ENCODE peak calls at places on chromosomes 12 and 14, in six cellular contexts. L, B, D, R, G and Q are unnamed samples.

GRCh38 chr14:89576132-89576923 is 159.3 kb upstream of the FOXN3 start:
- DNase-seq in L (no peak), B (no peak), D (no peak), G (peak), R (no peak), Q (no peak)

GRCh38 chr14:85471156-85471555 is 58.8 kb upstream of the FLRT2 start:
- DNase-seq in R (no peak), D (no peak), L (peak), B (no peak), G (peak), Q (no peak)

GRCh38 chr14:73223049-73223448 is 14.3 kb upstream of the PAPLN start:
- DNase-seq in R (no peak), G (peak), B (no peak), D (no peak), L (peak), Q (no peak)

GRCh38 chr12:1936406-1937320 is 18.2 kb upstream of the CACNA2D4 start:
- DNase-seq in R (peak), G (peak), B (peak), D (peak), L (peak), Q (peak)

GRCh38 chr12:119176267-119177055 is 2.3 kb upstream of the HSPB8 start:
- DNase-seq in R (peak), B (peak), D (peak), G (peak), L (peak), Q (peak)

GRCh38 chr14:89455412-89455811 is 38.4 kb upstream of the FOXN3 start:
- DNase-seq in R (no peak), G (no peak), B (no peak), L (no peak), D (no peak), Q (no peak)

GRCh38 chr14:91367173-91368171 is 50.1 kb downstream of the CCDC88C start:
- DNase-seq in R (no peak), B (no peak), G (peak), L (no peak), D (peak), Q (no peak)

GRCh38 chr14:96243785-96244184 is 12.2 kb upstream of the BDKRB1 start:
- DNase-seq in R (no peak), B (no peak), D (no peak), G (no peak), L (no peak), Q (no peak)

GRCh38 chr12:55717397-55718007 is 1.7 kb downstream of the BLOC1S1 start:
- DNase-seq in L (no peak), D (no peak), B (no peak), G (peak), R (no peak), Q (no peak)

GRCh38 chr14:71166434-71166833 is 259.2 kb downstream of the PCNX1 start:
- DNase-seq in G (peak), B (no peak), R (no peak), D (no peak), L (peak), Q (no peak)

GRCh38 chr12:122875590-122876220 is 20.2 kb downstream of the VPS37B start:
- DNase-seq in R (no peak), G (no peak), B (no peak), D (no peak), L (peak), Q (no peak)

GRCh38 chr14:97251423-97252155 is 454.4 kb downstream of the VRK1 start:
- DNase-seq in G (no peak), R (no peak), L (no peak), D (no peak), B (no peak), Q (no peak)

GRCh38 chr12:44342371-44342770 is 506.5 kb downstream of the TMEM117 start:
- DNase-seq in R (no peak), D (no peak), B (no peak), G (no peak), L (no peak), Q (no peak)

GRCh38 chr14:58572092-58572853 is 65.5 kb upstream of the DACT1 start:
- DNase-seq in L (peak), D (no peak), G (peak), R (no peak), B (no peak), Q (no peak)

GRCh38 chr12:91171475-91171874 is 11.1 kb downstream of the DCN start:
- DNase-seq in R (no peak), L (no peak), G (no peak), D (no peak), B (no peak), Q (no peak)

GRCh38 chr14:40113671-40114070 is 681.4 kb upstream of the FBXO33 start:
- DNase-seq in B (no peak), L (no peak), G (no peak), D (no peak), R (no peak), Q (no peak)

GRCh38 chr12:1879633-1880032 is 38.8 kb downstream of the CACNA2D4 start:
- DNase-seq in G (no peak), R (no peak), D (no peak), L (no peak), B (no peak), Q (no peak)

GRCh38 chr14:103801459-103801858 is 45.9 kb downstream of the PPP1R13B start:
- DNase-seq in B (no peak), G (peak), L (peak), D (peak), R (peak), Q (no peak)

GRCh38 chr14:97306785-97307246 is 509.6 kb downstream of the VRK1 start:
- DNase-seq in R (no peak), L (peak), G (no peak), D (no peak), B (no peak), Q (no peak)

GRCh38 chr12:116141110-116141832 is 136.2 kb downstream of the MED13L start:
- DNase-seq in L (no peak), B (no peak), R (no peak), D (no peak), G (peak), Q (no peak)

GRCh38 chr14:24418492-24418873 is 11.0 kb downstream of the CBLN3 start:
- DNase-seq in D (no peak), B (no peak), G (no peak), R (peak), L (peak), Q (no peak)

GRCh38 chr14:91841065-91841464 is 26.3 kb downstream of the TC2N start:
- DNase-seq in D (no peak), G (no peak), R (no peak), B (no peak), L (no peak), Q (no peak)

GRCh38 chr12:57165741-57166140 is 18.3 kb upstream of the LRP1-AS start:
- DNase-seq in G (no peak), B (no peak), R (no peak), D (no peak), L (peak), Q (no peak)

GRCh38 chr12:100154472-100155247 is 12.0 kb upstream of the BLTP3B start:
- DNase-seq in G (peak), R (peak), D (peak), B (no peak), L (peak), Q (peak)

GRCh38 chr14:80269338-80269935 is 58.1 kb upstream of the DIO2 start:
- DNase-seq in L (peak), D (no peak), G (peak), R (no peak), B (no peak), Q (no peak)

GRCh38 chr12:70507442-70507841 is 129.8 kb downstream of the PTPRB start:
- DNase-seq in B (no peak), D (no peak), L (no peak), R (no peak), G (peak), Q (no peak)

GRCh38 chr14:88750945-88751344 is 41.8 kb downstream of the EML5 start:
- DNase-seq in L (no peak), G (no peak), R (no peak), B (no peak), D (no peak), Q (no peak)

GRCh38 chr14:105484069-105484996 is 2.4 kb upstream of the CRIP1 start:
- DNase-seq in R (no peak), L (peak), G (no peak), B (no peak), D (no peak), Q (peak)

GRCh38 chr12:12048714-12049113 is 22.0 kb upstream of the BCL2L14 start:
- DNase-seq in B (no peak), R (no peak), G (no peak), L (no peak), D (no peak), Q (no peak)

GRCh38 chr12:27148373-27148772 is 66.0 kb upstream of the C12orf71 start:
- DNase-seq in L (no peak), R (no peak), B (no peak), D (no peak), G (no peak), Q (no peak)

GRCh38 chr14:74531467-74531866 is 37.9 kb downstream of the ISCA2 start:
- DNase-seq in R (peak), G (peak), D (peak), L (peak), B (no peak), Q (no peak)

GRCh38 chr12:123115409-123116111 is 35.3 kb downstream of the PITPNM2 start:
- DNase-seq in B (peak), R (peak), L (peak), D (no peak), G (peak), Q (peak)

GRCh38 chr12:46354799-46355194 is 17.8 kb downstream of the SLC38A2 start:
- DNase-seq in G (no peak), L (no peak), D (no peak), R (no peak), B (no peak), Q (no peak)

GRCh38 chr12:121578230-121579189 is 2.3 kb downstream of the KDM2B start:
- DNase-seq in D (no peak), G (peak), B (no peak), R (peak), L (no peak), Q (peak)

GRCh38 chr12:75602111-75602510 is 90.7 kb upstream of the KRR1 start:
- DNase-seq in B (no peak), R (no peak), G (no peak), L (no peak), D (no peak), Q (no peak)

GRCh38 chr14:77717608-77718305 is 9.9 kb downstream of the SLIRP start:
- DNase-seq in D (no peak), G (no peak), R (no peak), B (no peak), L (no peak), Q (no peak)

GRCh38 chr14:77721437-77721836 is 13.5 kb downstream of the SLIRP start:
- DNase-seq in D (no peak), B (no peak), R (no peak), G (no peak), L (no peak), Q (no peak)

GRCh38 chr14:77722301-77722700 is 14.4 kb downstream of the SLIRP start:
- DNase-seq in D (no peak), G (no peak), L (no peak), R (no peak), B (no peak), Q (no peak)
- H3K4me3 ChIP-seq in D (no peak), G (no peak), L (no peak), R (no peak), B (no peak), Q (no peak)

GRCh38 chr14:31300296-31300695 is 92.7 kb upstream of the HECTD1 start:
- DNase-seq in B (no peak), G (peak), D (no peak), R (no peak), L (peak), Q (no peak)
- TF ChIP-seq CTCF in B (no peak), G (peak), D (no peak), R (no peak), L (peak), Q (no peak)

GRCh38 chr12:105204127-105204526 is 31.8 kb downstream of the APPL2 start:
- DNase-seq in B (no peak), R (no peak), D (no peak), G (no peak), L (no peak), Q (no peak)
- H3K4me3 ChIP-seq in B (no peak), R (no peak), D (no peak), G (no peak), L (no peak), Q (no peak)

DNA sequence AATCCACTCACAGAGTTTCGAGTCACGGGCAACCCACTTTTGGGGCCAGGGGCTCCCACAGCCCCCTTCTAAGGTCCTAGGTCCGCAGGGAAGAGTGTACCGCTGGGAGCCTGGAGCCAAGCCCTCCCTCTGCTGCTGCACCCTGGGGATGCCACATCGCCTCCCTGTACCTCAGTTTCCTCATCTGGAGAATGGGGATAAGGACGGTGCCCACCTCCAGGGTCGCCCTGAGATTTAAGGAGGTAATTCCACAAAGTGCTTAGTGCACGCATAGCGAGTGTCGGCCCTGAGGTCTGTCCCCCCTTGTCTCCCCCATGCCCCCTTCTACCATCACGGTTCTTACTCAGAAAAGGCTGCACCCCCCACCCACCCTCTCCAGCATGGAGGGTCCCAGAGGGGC is 35.5 kb downstream of the NCOR2 start:
- DNase-seq in L (no peak), B (no peak), G (no peak), D (no peak), R (no peak), Q (no peak)
- TF ChIP-seq CTCF in L (no peak), B (no peak), G (no peak), D (no peak), R (no peak), Q (no peak)